ENCODE peak calls at places on chromosomes 13 and 19, in eight cellular contexts. One of them, this sample, is unnamed.

GRCh38 chr19:12365094-12365371 is 450 bp downstream of the ZNF442 start:
- DNase-seq in colonic mucosa: no peak
- DNase-seq in testis: peak; percentile 24
- DNase-seq in Peyer's patch: no peak
- DNase-seq in tibial artery: peak; percentile 31
- DNase-seq in thoracic aorta: no peak
- DNase-seq in adrenal gland: no peak
- DNase-seq in ovary: no peak
- DNase-seq in this sample: no peak

GRCh38 chr13:66367356-66367755 is 862.8 kb downstream of the PCDH9 start:
- DNase-seq in colonic mucosa: no peak
- DNase-seq in tibial artery: no peak
- DNase-seq in Peyer's patch: no peak
- DNase-seq in testis: no peak
- DNase-seq in thoracic aorta: no peak
- DNase-seq in adrenal gland: no peak
- DNase-seq in ovary: no peak
- DNase-seq in this sample: no peak

GRCh38 chr19:49585023-49585422 is 3.9 kb downstream of the PRRG2 start:
- DNase-seq in ovary: no peak
- DNase-seq in tibial artery: no peak
- DNase-seq in colonic mucosa: no peak
- DNase-seq in adrenal gland: no peak
- DNase-seq in testis: no peak
- DNase-seq in Peyer's patch: no peak
- DNase-seq in thoracic aorta: no peak
- DNase-seq in this sample: no peak

GRCh38 chr13:45654633-45655349 is 39.3 kb upstream of the ERICH6B start:
- DNase-seq in ovary: no peak
- DNase-seq in Peyer's patch: no peak
- DNase-seq in testis: no peak
- DNase-seq in thoracic aorta: no peak
- DNase-seq in adrenal gland: no peak
- DNase-seq in tibial artery: no peak
- DNase-seq in colonic mucosa: no peak
- DNase-seq in this sample: no peak

GRCh38 chr13:19155321-19155861 is 26.2 kb downstream of the TUBA3C start:
- DNase-seq in adrenal gland: no peak
- DNase-seq in testis: no peak
- DNase-seq in thoracic aorta: no peak
- DNase-seq in Peyer's patch: no peak
- DNase-seq in ovary: no peak
- DNase-seq in colonic mucosa: no peak
- DNase-seq in tibial artery: no peak
- DNase-seq in this sample: no peak

GRCh38 chr13:79802389-79803140 is 321.6 kb downstream of the NDFIP2 start:
- DNase-seq in Peyer's patch: no peak
- DNase-seq in tibial artery: no peak
- DNase-seq in testis: no peak
- DNase-seq in ovary: no peak
- DNase-seq in adrenal gland: no peak
- DNase-seq in thoracic aorta: no peak
- DNase-seq in colonic mucosa: no peak
- DNase-seq in this sample: no peak

GRCh38 chr13:41577437-41577836 is 120.1 kb downstream of the RGCC start:
- DNase-seq in thoracic aorta: no peak
- DNase-seq in colonic mucosa: peak; percentile 22
- DNase-seq in testis: no peak
- DNase-seq in adrenal gland: no peak
- DNase-seq in ovary: no peak
- DNase-seq in tibial artery: peak; percentile 70
- DNase-seq in Peyer's patch: no peak
- DNase-seq in this sample: no peak

GRCh38 chr13:91946498-91947070 is 548.2 kb downstream of the GPC5 start:
- DNase-seq in colonic mucosa: no peak
- DNase-seq in tibial artery: no peak
- DNase-seq in thoracic aorta: no peak
- DNase-seq in ovary: no peak
- DNase-seq in testis: peak; percentile 16
- DNase-seq in adrenal gland: no peak
- DNase-seq in Peyer's patch: no peak
- DNase-seq in this sample: no peak

GRCh38 chr19:409006-409514 is at the start of gene C2CD4C:
- DNase-seq in tibial artery: no peak
- DNase-seq in testis: no peak
- DNase-seq in ovary: peak; percentile 43
- DNase-seq in colonic mucosa: no peak
- DNase-seq in thoracic aorta: no peak
- DNase-seq in Peyer's patch: no peak
- DNase-seq in adrenal gland: no peak
- DNase-seq in this sample: no peak

GRCh38 chr13:30103161-30103858 is 204.0 kb downstream of the KATNAL1 start:
- DNase-seq in adrenal gland: no peak
- DNase-seq in tibial artery: no peak
- DNase-seq in thoracic aorta: no peak
- DNase-seq in Peyer's patch: no peak
- DNase-seq in ovary: no peak
- DNase-seq in colonic mucosa: no peak
- DNase-seq in testis: no peak
- DNase-seq in this sample: no peak

GRCh38 chr19:4597278-4597974 is 37.9 kb upstream of the SEMA6B start:
- DNase-seq in tibial artery: no peak
- DNase-seq in colonic mucosa: no peak
- DNase-seq in testis: no peak
- DNase-seq in Peyer's patch: no peak
- DNase-seq in adrenal gland: no peak
- DNase-seq in ovary: no peak
- DNase-seq in thoracic aorta: no peak
- DNase-seq in this sample: no peak

GRCh38 chr13:60448907-60449510 is 52.0 kb downstream of the TDRD3 start:
- DNase-seq in Peyer's patch: no peak
- DNase-seq in thoracic aorta: no peak
- DNase-seq in colonic mucosa: peak; percentile 29
- DNase-seq in adrenal gland: no peak
- DNase-seq in ovary: no peak
- DNase-seq in testis: peak; percentile 16
- DNase-seq in tibial artery: no peak
- DNase-seq in this sample: peak; percentile 5

GRCh38 chr19:2719910-2720776 is 1.0 kb downstream of the DIRAS1 start:
- DNase-seq in testis: peak; percentile 48
- DNase-seq in thoracic aorta: no peak
- DNase-seq in tibial artery: no peak
- DNase-seq in Peyer's patch: no peak
- DNase-seq in adrenal gland: no peak
- DNase-seq in ovary: no peak
- DNase-seq in colonic mucosa: no peak
- DNase-seq in this sample: no peak

GRCh38 chr19:13985771-13986347 is 20.3 kb downstream of the RFX1 start:
- DNase-seq in adrenal gland: no peak
- DNase-seq in testis: no peak
- DNase-seq in colonic mucosa: no peak
- DNase-seq in Peyer's patch: peak; percentile 55
- DNase-seq in tibial artery: no peak
- DNase-seq in thoracic aorta: no peak
- DNase-seq in ovary: no peak
- DNase-seq in this sample: no peak

GRCh38 chr13:41668130-41668757 is 210.9 kb downstream of the RGCC start:
- DNase-seq in thoracic aorta: no peak
- DNase-seq in Peyer's patch: no peak
- DNase-seq in tibial artery: peak; percentile 57
- DNase-seq in ovary: no peak
- DNase-seq in adrenal gland: peak; percentile 77
- DNase-seq in testis: peak; percentile 64
- DNase-seq in colonic mucosa: peak; percentile 50
- DNase-seq in this sample: peak; percentile 57

GRCh38 chr19:53365899-53366493 is 491 bp downstream of the ZNF525 start:
- DNase-seq in adrenal gland: no peak
- DNase-seq in thoracic aorta: no peak
- DNase-seq in ovary: peak; percentile 56
- DNase-seq in Peyer's patch: peak; percentile 23
- DNase-seq in testis: no peak
- DNase-seq in colonic mucosa: peak; percentile 44
- DNase-seq in tibial artery: no peak
- DNase-seq in this sample: peak; percentile 57

GRCh38 chr13:20997301-20998061 is 63.9 kb downstream of the LATS2 start:
- DNase-seq in colonic mucosa: no peak
- DNase-seq in tibial artery: peak; percentile 20
- DNase-seq in thoracic aorta: no peak
- DNase-seq in ovary: no peak
- DNase-seq in adrenal gland: no peak
- DNase-seq in testis: no peak
- DNase-seq in Peyer's patch: no peak
- DNase-seq in this sample: peak; percentile 71

GRCh38 chr19:16628183-16628983 is at the start of gene MED26:
- DNase-seq in thoracic aorta: peak; percentile 78
- DNase-seq in ovary: peak; percentile 99
- DNase-seq in adrenal gland: peak; percentile 96
- DNase-seq in colonic mucosa: peak; percentile 97
- DNase-seq in Peyer's patch: peak; percentile 94
- DNase-seq in testis: peak; percentile 97
- DNase-seq in tibial artery: peak; percentile 94
- DNase-seq in this sample: peak; percentile 92

GRCh38 chr19:40312533-40312932 is 27.4 kb upstream of the AKT2 start:
- DNase-seq in thoracic aorta: no peak
- DNase-seq in adrenal gland: no peak
- DNase-seq in tibial artery: no peak
- DNase-seq in Peyer's patch: no peak
- DNase-seq in ovary: peak; percentile 20
- DNase-seq in testis: no peak
- DNase-seq in colonic mucosa: no peak
- DNase-seq in this sample: no peak

GRCh38 chr13:42011601-42012401 is 36.6 kb upstream of the DGKH start:
- DNase-seq in thoracic aorta: no peak
- DNase-seq in Peyer's patch: no peak
- DNase-seq in colonic mucosa: no peak
- DNase-seq in testis: no peak
- DNase-seq in adrenal gland: no peak
- DNase-seq in tibial artery: no peak
- DNase-seq in ovary: peak; percentile 35
- DNase-seq in this sample: no peak

DNA sequence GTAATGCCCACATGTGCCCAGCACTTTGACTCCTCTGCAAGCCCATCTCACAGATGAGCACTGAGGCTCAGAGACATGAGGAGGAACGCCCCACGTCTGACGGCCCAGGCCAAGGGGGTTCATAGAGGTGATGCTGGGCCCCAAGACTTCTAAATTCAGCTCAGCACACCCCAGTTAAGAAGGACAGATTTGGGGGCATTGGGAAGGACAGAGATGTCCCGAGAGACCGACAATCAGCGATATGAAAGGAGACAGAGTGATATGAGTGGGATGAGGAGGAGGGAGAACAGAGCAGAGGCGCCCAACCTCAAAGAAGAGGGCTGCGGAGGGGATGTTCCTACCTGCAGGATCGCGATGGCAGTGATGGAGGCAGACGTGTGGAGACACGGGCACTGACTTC is at the start of gene CNFN:
- DNase-seq in adrenal gland: no peak
- DNase-seq in tibial artery: no peak
- DNase-seq in thoracic aorta: no peak
- DNase-seq in testis: no peak
- DNase-seq in colonic mucosa: no peak
- DNase-seq in Peyer's patch: no peak
- DNase-seq in ovary: no peak
- DNase-seq in this sample: no peak
- H3K27ac ChIP-seq in adrenal gland: no peak within 1 kb of the TSS
- H3K27ac ChIP-seq in tibial artery: no peak within 1 kb of the TSS
- H3K27ac ChIP-seq in thoracic aorta: no peak within 1 kb of the TSS
- H3K27ac ChIP-seq in testis: no peak within 1 kb of the TSS
- H3K27ac ChIP-seq in colonic mucosa: no peak within 1 kb of the TSS
- H3K27ac ChIP-seq in Peyer's patch: no peak within 1 kb of the TSS
- H3K27ac ChIP-seq in ovary: no peak within 1 kb of the TSS
- H3K27ac ChIP-seq in this sample: no peak within 1 kb of the TSS

DNA sequence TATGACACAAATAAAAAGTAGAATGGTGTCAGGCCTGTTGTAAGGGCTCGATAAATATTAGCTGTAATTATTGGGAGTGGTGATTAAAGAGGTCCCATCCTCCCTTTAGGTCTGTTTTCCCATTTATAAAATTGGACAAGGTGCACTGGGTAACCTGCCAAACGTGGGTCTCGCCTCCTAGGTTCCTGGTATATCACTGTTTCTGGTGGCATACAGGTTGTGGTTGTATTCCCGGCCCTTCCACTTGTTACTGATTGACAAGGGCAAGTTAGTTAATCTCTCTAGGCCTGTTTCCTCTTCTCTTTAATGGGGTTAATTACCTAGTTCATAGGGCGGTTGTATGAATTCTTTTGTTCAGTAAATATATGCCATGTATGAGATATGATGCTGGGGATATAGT is 1.5 kb downstream of the PPP2R1A start:
- DNase-seq in adrenal gland: no peak
- DNase-seq in colonic mucosa: peak; percentile 60
- DNase-seq in tibial artery: no peak
- DNase-seq in testis: no peak
- DNase-seq in Peyer's patch: no peak
- DNase-seq in thoracic aorta: no peak
- DNase-seq in ovary: no peak
- DNase-seq in this sample: no peak
- H3K4me1 ChIP-seq in adrenal gland: peaks cover 63% of the 10 kb centered on the region
- H3K4me1 ChIP-seq in colonic mucosa: peaks cover 11% of the 10 kb centered on the region
- H3K4me1 ChIP-seq in tibial artery: peaks cover 63% of the 10 kb centered on the region
- H3K4me1 ChIP-seq in testis: peaks cover 24% of the 10 kb centered on the region
- H3K4me1 ChIP-seq in Peyer's patch: peaks cover 8% of the 10 kb centered on the region
- H3K4me1 ChIP-seq in thoracic aorta: peaks cover 20% of the 10 kb centered on the region
- H3K4me1 ChIP-seq in ovary: peaks cover 15% of the 10 kb centered on the region
- H3K4me1 ChIP-seq in this sample: peaks cover 15% of the 10 kb centered on the region

DNA sequence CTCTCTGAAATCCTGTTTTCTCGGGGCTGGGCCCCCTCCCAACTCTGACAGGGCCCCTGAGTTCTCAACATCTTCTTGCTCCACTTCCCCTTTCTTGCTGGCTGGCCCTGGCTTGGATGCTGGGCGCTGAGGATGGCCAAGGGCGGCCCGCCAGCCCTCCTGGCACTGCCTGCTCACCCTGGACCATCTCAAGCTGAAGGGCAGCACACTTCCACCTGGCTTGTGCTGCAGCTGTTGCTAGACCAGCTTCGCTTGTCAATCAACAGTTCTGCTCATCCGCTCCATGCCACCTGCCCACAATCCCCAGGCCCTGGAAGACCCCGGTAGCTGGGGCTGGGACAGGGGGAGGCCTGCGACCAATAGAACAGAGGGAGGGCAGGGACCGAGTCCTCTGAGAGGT is 6.9 kb upstream of the GMIP start:
- DNase-seq in adrenal gland: no peak
- DNase-seq in tibial artery: no peak
- DNase-seq in thoracic aorta: no peak
- DNase-seq in colonic mucosa: no peak
- DNase-seq in ovary: no peak
- DNase-seq in testis: no peak
- DNase-seq in Peyer's patch: no peak
- DNase-seq in this sample: no peak
- H3K36me3 ChIP-seq in adrenal gland: peaks cover 92% of the 10 kb centered on the region
- H3K36me3 ChIP-seq in tibial artery: peaks cover 100% of the 10 kb centered on the region
- H3K36me3 ChIP-seq in thoracic aorta: peaks cover 83% of the 10 kb centered on the region
- H3K36me3 ChIP-seq in colonic mucosa: peaks cover 17% of the 10 kb centered on the region
- H3K36me3 ChIP-seq in ovary: no peaks in the 10 kb centered on the region
- H3K36me3 ChIP-seq in testis: no peaks in the 10 kb centered on the region
- H3K36me3 ChIP-seq in Peyer's patch: no peaks in the 10 kb centered on the region
- H3K36me3 ChIP-seq in this sample: peaks cover 85% of the 10 kb centered on the region

GRCh38 chr13:100668408-100668807 is 6.2 kb downstream of the TMTC4 start:
- DNase-seq in tibial artery: no peak
- DNase-seq in ovary: no peak
- DNase-seq in colonic mucosa: no peak
- DNase-seq in Peyer's patch: no peak
- DNase-seq in thoracic aorta: no peak
- DNase-seq in testis: no peak
- DNase-seq in adrenal gland: no peak
- DNase-seq in this sample: peak; percentile 87
- H3K27ac ChIP-seq in tibial artery: no peak overlapping the region
- H3K27ac ChIP-seq in ovary: no peak overlapping the region
- H3K27ac ChIP-seq in colonic mucosa: no peak overlapping the region
- H3K27ac ChIP-seq in Peyer's patch: no peak overlapping the region
- H3K27ac ChIP-seq in thoracic aorta: no peak overlapping the region
- H3K27ac ChIP-seq in testis: no peak overlapping the region
- H3K27ac ChIP-seq in adrenal gland: no peak overlapping the region
- H3K27ac ChIP-seq in this sample: peak overlapping the region; percentile 93

This sample was measured in SJSA1.